ENCODE peak calls at places on chromosomes 2 and 18, in four cellular contexts. F is K562, B is HL-60, E is GM12878. V is an unnamed sample.

GRCh38 chr2:48395658-48396057 is 134.3 kb upstream of the STON1 start:
- DNase-seq in F (no peak), B (peak; percentile 57), E (no peak), V (no peak)

GRCh38 chr2:53403836-53404413 is 363.7 kb upstream of the CHAC2 start:
- DNase-seq in F (no peak), B (no peak), E (no peak), V (no peak)

GRCh38 chr2:113707106-113707505 is 49.3 kb downstream of the SLC35F5 start:
- DNase-seq in F (no peak), B (no peak), E (no peak), V (no peak)

GRCh38 chr2:15355386-15355785 is 205.7 kb downstream of the NBAS start:
- DNase-seq in F (no peak), B (peak; percentile 18), E (no peak), V (no peak)

GRCh38 chr2:40431600-40431955 is 20.3 kb downstream of the SLC8A1 start:
- DNase-seq in F (no peak), B (peak; percentile 71), E (no peak), V (no peak)

GRCh38 chr2:234444888-234445287 is 52.0 kb downstream of the ARL4C start:
- DNase-seq in F (no peak), B (peak; percentile 40), E (no peak), V (no peak)

GRCh38 chr18:46866524-46866923 is 50.8 kb downstream of the PIAS2 start:
- DNase-seq in F (no peak), B (no peak), E (no peak), V (no peak)

GRCh38 chr18:9022397-9023170 is 79.9 kb upstream of the NDUFV2 start:
- DNase-seq in F (no peak), B (no peak), E (no peak), V (no peak)

GRCh38 chr2:195945056-195945455 is 123.6 kb downstream of the DNAH7 start:
- DNase-seq in F (no peak), B (no peak), E (no peak), V (no peak)

GRCh38 chr18:6396843-6397242 is 17.9 kb downstream of the L3MBTL4 start:
- DNase-seq in F (no peak), B (no peak), E (no peak), V (no peak)

GRCh38 chr2:5472673-5473072 is 219.5 kb upstream of the SOX11 start:
- DNase-seq in F (no peak), B (no peak), E (no peak), V (no peak)

GRCh38 chr2:240920783-240921231 is 14.7 kb downstream of the CROCC2 start:
- DNase-seq in F (no peak), B (no peak), E (no peak), V (no peak)

GRCh38 chr18:42706618-42707017 is 408.9 kb downstream of the RIT2 start:
- DNase-seq in F (no peak), B (peak; percentile 52), E (no peak), V (no peak)

GRCh38 chr2:229622495-229623355 is 91.6 kb downstream of the DNER start:
- DNase-seq in F (no peak), B (no peak), E (no peak), V (no peak)

GRCh38 chr2:58480191-58480590 is 239.1 kb upstream of the FANCL start:
- DNase-seq in F (no peak), B (no peak), E (no peak), V (no peak)

GRCh38 chr2:72917138-72917874 is at the start of gene EMX1:
- DNase-seq in F (peak; percentile 95), B (peak; percentile 19), E (no peak), V (no peak)

GRCh38 chr2:203846490-203847105 is 21.0 kb upstream of the CTLA4 start:
- DNase-seq in F (no peak), B (no peak), E (no peak), V (no peak)

GRCh38 chr2:168460561-168460960 is 4.5 kb downstream of the CERS6 start:
- DNase-seq in F (no peak), B (no peak), E (no peak), V (no peak)

GRCh38 chr18:75478996-75479870 is 51.7 kb upstream of the SMIM21 start:
- DNase-seq in F (peak; percentile 11), B (peak; percentile 33), E (peak; percentile 4), V (no peak)

GRCh38 chr18:9913526-9914333 is at the start of gene VAPA:
- DNase-seq in F (peak; percentile 96), B (peak; percentile 97), E (peak; percentile 89), V (peak; percentile 89)

DNA sequence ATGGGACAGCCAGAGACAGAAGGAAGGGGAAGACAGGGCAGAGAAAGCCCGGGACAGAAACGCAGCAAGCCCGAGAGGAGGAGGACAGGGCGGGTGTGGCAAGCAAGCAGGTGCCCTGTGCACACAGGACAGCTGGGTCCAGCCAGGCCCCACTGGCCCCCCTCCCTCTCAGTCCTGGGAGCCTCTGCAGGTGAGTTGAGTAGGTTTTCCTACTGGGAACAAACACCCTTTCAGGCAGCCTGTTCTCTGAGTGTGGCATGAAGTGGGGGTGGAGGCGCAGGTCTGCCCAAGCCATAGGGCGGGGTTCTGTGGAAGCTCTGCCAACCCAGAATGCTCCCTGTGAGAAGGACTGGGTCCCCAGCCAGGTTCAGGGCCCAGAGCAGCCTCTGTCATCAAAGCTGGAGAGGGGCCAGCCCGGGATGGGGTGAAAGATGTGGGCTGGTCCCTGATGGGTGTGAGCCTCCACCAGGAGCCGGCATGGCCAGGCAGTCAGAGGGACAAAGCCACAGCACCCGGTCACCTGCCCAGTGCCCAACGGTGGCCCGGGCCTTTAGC is 129.4 kb downstream of the TFCP2L1 start:
- DNase-seq in F (no peak), B (no peak), E (no peak), V (no peak)
- TF ChIP-seq SPI1 in F (no peak), B (no peak), E (no peak), V (no peak)

GRCh38 chr2:80711915-80712314 is 407.4 kb upstream of the LRRTM1 start:
- DNase-seq in F (no peak), B (no peak), E (no peak), V (no peak)

GRCh38 chr2:80703532-80703931 is 399.0 kb upstream of the LRRTM1 start:
- DNase-seq in F (no peak), B (no peak), E (no peak), V (no peak)

GRCh38 chr2:80706951-80707350 is 402.4 kb upstream of the LRRTM1 start:
- DNase-seq in F (no peak), B (no peak), E (no peak), V (no peak)

DNA sequence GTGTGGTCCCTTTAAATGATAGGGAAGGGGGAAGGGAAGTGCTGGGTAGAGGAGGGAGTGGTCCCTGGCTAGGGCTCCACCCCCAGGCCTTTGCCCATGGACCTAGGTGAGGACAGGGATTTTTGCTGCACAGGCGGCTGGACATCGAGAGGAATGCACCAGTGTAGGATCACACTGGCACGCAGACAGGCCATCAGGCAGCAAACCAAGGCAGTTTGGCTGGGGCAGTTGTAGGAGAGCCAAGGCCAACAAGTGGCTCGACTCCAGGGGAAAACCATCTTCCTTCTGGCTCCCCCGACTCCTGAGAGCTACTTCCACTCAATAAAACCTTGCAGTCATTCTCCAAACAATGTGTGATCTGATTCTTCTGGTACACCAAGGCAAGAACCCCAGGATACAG is 402.0 kb upstream of the LRRTM1 start:
- DNase-seq in F (no peak), B (no peak), E (no peak), V (no peak)
- TF ChIP-seq SPI1 in F (no peak), B (no peak), E (no peak), V (no peak)

DNA sequence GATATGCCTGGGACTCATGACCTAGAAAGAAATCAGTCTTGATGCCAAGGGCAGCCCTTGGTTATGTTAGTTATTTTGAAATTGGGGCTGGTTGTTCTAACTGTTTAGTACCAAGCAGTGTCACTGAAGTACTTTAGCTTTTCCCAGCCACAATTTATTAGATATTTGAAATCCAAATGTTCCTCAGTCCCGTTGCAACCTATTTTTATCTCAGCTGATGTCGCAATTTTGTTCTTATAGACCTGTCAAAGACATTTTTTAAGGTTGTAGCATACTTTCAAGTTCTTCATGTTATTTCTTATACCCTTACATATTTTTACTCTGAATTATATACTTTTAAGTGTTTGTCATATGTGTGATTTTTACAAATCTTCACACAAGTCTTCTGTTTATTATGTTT is 100.1 kb downstream of the LRP1B start:
- DNase-seq in F (no peak), B (no peak), E (no peak), V (no peak)
- TF ChIP-seq SPI1 in F (no peak), B (no peak), E (no peak), V (no peak)

GRCh38 chr2:130370490-130370889 is 14.6 kb downstream of the PTPN18 start:
- DNase-seq in F (no peak), B (no peak), E (no peak), V (no peak)

GRCh38 chr2:130372833-130373807 is 17.3 kb downstream of the PTPN18 start:
- DNase-seq in F (no peak), B (no peak), E (no peak), V (no peak)

GRCh38 chr2:130373808-130374365 is 18.0 kb downstream of the PTPN18 start:
- DNase-seq in F (no peak), B (no peak), E (no peak), V (no peak)

GRCh38 chr2:130371723-130372054 is 15.8 kb downstream of the PTPN18 start:
- DNase-seq in F (no peak), B (no peak), E (no peak), V (no peak)

GRCh38 chr2:130372055-130372832 is 16.4 kb downstream of the PTPN18 start:
- DNase-seq in F (peak; percentile 92), B (peak; percentile 77), E (no peak), V (peak; percentile 79)
- TF ChIP-seq SPI1 in F (peak; percentile 68), B (peak; percentile 13), E (peak; percentile 89), V (peak; percentile 92)

GRCh38 chr2:207830778-207831549 is 61.3 kb upstream of the FZD5 start:
- DNase-seq in F (no peak), B (peak; percentile 24), E (no peak), V (no peak)

GRCh38 chr2:207831569-207832248 is 62.0 kb upstream of the FZD5 start:
- DNase-seq in F (peak; percentile 32), B (no peak), E (no peak), V (no peak)

GRCh38 chr2:207835805-207836204 is 66.1 kb upstream of the FZD5 start:
- DNase-seq in F (no peak), B (no peak), E (no peak), V (no peak)

GRCh38 chr2:207836526-207837133 is 66.9 kb upstream of the FZD5 start:
- DNase-seq in F (no peak), B (no peak), E (no peak), V (no peak)

DNA sequence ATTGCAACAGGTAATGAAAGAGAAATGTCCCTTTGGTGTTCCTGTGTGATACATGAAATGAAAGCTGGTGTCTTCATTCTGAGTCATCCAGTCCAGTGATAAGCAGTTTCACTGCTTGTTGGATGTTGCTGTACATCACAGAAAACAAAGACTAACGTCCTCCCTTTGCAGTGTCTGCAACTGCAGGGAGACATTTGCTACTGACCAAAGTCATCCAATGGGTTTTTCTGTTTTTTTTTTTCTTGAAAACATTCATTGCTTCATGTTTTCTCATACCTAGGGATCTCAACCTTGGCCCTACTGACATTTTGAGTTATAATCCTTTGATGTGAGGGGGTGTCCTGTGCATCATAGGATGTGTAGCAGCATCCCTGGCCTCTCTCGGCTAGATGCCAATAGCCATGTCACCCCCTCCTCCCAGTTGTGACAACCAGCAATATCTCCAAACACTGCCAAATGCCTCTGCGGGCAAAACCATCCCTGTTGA is 63.6 kb upstream of the FZD5 start:
- DNase-seq in F (no peak), B (no peak), E (peak; percentile 31), V (peak; percentile 50)
- TF ChIP-seq SPI1 in F (no peak), B (no peak), E (no peak), V (no peak)

DNA sequence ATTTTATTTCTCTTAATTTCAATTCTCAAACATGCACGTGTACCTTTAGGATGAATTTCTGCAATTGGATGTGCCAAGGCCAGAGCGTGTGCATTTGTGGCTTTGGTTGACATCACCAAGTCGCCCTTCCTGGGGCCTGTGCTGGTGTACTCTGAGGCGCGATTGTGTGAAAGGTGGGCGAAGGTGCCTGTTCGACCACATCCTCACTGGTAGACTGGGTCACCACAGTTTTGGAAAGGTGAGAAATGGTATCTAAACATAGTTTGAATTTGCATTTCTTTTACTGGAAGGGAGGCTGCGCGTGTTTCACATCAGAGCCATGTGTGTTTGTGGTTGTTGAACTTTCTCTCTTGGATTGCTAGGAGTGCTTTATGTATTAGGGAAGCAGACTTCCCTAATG is 89.8 kb downstream of the LDLRAD4 start:
- DNase-seq in F (no peak), B (no peak), E (no peak), V (no peak)
- TF ChIP-seq SPI1 in F (no peak), B (no peak), E (no peak), V (no peak)

V was measured in GM12891.